ENCODE peak calls at places on chromosome X, in ten cellular contexts. One of them, this sample, is unnamed.
A peak's percentile ranks its signal among the peaks of the same experiment; 100 is the strongest.

GRCh38 chrX:72045552-72046277 is 86.0 kb downstream of the RTL5 start:
- DNase-seq in cardiac muscle cell: peak; percentile 85
- DNase-seq in AG09319: no peak
- DNase-seq in CD8-positive, alpha-beta memory T cell: no peak
- DNase-seq in fibroblast of mammary gland: no peak
- DNase-seq in T-helper 1 cell: no peak
- DNase-seq in HFF-Myc: no peak
- DNase-seq in iPS DF 19.7: peak; percentile 81
- DNase-seq in activated T-helper 1 cell treated with anti-CD3 and anti-CD28 coated beads, Interleukin-2, amount 50 U/mL, for 16 hours: no peak
- DNase-seq in progenitor cell of endocrine pancreas: no peak
- DNase-seq in this sample: no peak

GRCh38 chrX:16120431-16120830 is 2.9 kb upstream of the GRPR start:
- DNase-seq in cardiac muscle cell: no peak
- DNase-seq in AG09319: no peak
- DNase-seq in CD8-positive, alpha-beta memory T cell: no peak
- DNase-seq in fibroblast of mammary gland: no peak
- DNase-seq in T-helper 1 cell: no peak
- DNase-seq in HFF-Myc: no peak
- DNase-seq in iPS DF 19.7: no peak
- DNase-seq in activated T-helper 1 cell treated with anti-CD3 and anti-CD28 coated beads, Interleukin-2, amount 50 U/mL, for 16 hours: no peak
- DNase-seq in progenitor cell of endocrine pancreas: no peak
- DNase-seq in this sample: no peak

GRCh38 chrX:148540114-148540513 is 39.7 kb downstream of the AFF2 start:
- DNase-seq in cardiac muscle cell: no peak
- DNase-seq in AG09319: no peak
- DNase-seq in CD8-positive, alpha-beta memory T cell: no peak
- DNase-seq in fibroblast of mammary gland: no peak
- DNase-seq in T-helper 1 cell: no peak
- DNase-seq in HFF-Myc: no peak
- DNase-seq in iPS DF 19.7: no peak
- DNase-seq in activated T-helper 1 cell treated with anti-CD3 and anti-CD28 coated beads, Interleukin-2, amount 50 U/mL, for 16 hours: no peak
- DNase-seq in progenitor cell of endocrine pancreas: no peak
- DNase-seq in this sample: no peak

GRCh38 chrX:102711872-102712215 is 404 bp upstream of the GPRASP2 start:
- DNase-seq in cardiac muscle cell: peak; percentile 3
- DNase-seq in AG09319: no peak
- DNase-seq in CD8-positive, alpha-beta memory T cell: no peak
- DNase-seq in fibroblast of mammary gland: no peak
- DNase-seq in T-helper 1 cell: no peak
- DNase-seq in HFF-Myc: no peak
- DNase-seq in iPS DF 19.7: no peak
- DNase-seq in activated T-helper 1 cell treated with anti-CD3 and anti-CD28 coated beads, Interleukin-2, amount 50 U/mL, for 16 hours: no peak
- DNase-seq in progenitor cell of endocrine pancreas: no peak
- DNase-seq in this sample: no peak

GRCh38 chrX:20459410-20460350 is 193.0 kb upstream of the RPS6KA3 start:
- DNase-seq in cardiac muscle cell: no peak
- DNase-seq in AG09319: no peak
- DNase-seq in CD8-positive, alpha-beta memory T cell: no peak
- DNase-seq in fibroblast of mammary gland: no peak
- DNase-seq in T-helper 1 cell: no peak
- DNase-seq in HFF-Myc: no peak
- DNase-seq in iPS DF 19.7: no peak
- DNase-seq in activated T-helper 1 cell treated with anti-CD3 and anti-CD28 coated beads, Interleukin-2, amount 50 U/mL, for 16 hours: no peak
- DNase-seq in progenitor cell of endocrine pancreas: no peak
- DNase-seq in this sample: no peak

GRCh38 chrX:11770320-11770719 is 12.3 kb downstream of the MSL3 start:
- DNase-seq in cardiac muscle cell: peak; percentile 56
- DNase-seq in AG09319: no peak
- DNase-seq in CD8-positive, alpha-beta memory T cell: peak; percentile 63
- DNase-seq in fibroblast of mammary gland: peak; percentile 66
- DNase-seq in T-helper 1 cell: peak; percentile 29
- DNase-seq in HFF-Myc: no peak
- DNase-seq in iPS DF 19.7: no peak
- DNase-seq in activated T-helper 1 cell treated with anti-CD3 and anti-CD28 coated beads, Interleukin-2, amount 50 U/mL, for 16 hours: no peak
- DNase-seq in progenitor cell of endocrine pancreas: no peak
- DNase-seq in this sample: peak; percentile 53

GRCh38 chrX:121876316-121876715 is 828.9 kb downstream of the GLUD2 start:
- DNase-seq in cardiac muscle cell: no peak
- DNase-seq in AG09319: peak; percentile 10
- DNase-seq in CD8-positive, alpha-beta memory T cell: no peak
- DNase-seq in fibroblast of mammary gland: peak; percentile 69
- DNase-seq in T-helper 1 cell: no peak
- DNase-seq in HFF-Myc: peak; percentile 37
- DNase-seq in iPS DF 19.7: no peak
- DNase-seq in activated T-helper 1 cell treated with anti-CD3 and anti-CD28 coated beads, Interleukin-2, amount 50 U/mL, for 16 hours: no peak
- DNase-seq in progenitor cell of endocrine pancreas: no peak
- DNase-seq in this sample: no peak

GRCh38 chrX:71017396-71017939 is 50.7 kb downstream of the SNX12 start:
- DNase-seq in cardiac muscle cell: no peak
- DNase-seq in AG09319: no peak
- DNase-seq in CD8-positive, alpha-beta memory T cell: no peak
- DNase-seq in fibroblast of mammary gland: no peak
- DNase-seq in T-helper 1 cell: no peak
- DNase-seq in HFF-Myc: no peak
- DNase-seq in iPS DF 19.7: no peak
- DNase-seq in activated T-helper 1 cell treated with anti-CD3 and anti-CD28 coated beads, Interleukin-2, amount 50 U/mL, for 16 hours: no peak
- DNase-seq in progenitor cell of endocrine pancreas: no peak
- DNase-seq in this sample: no peak

GRCh38 chrX:110003167-110004156 is 548 bp downstream of the TMEM164 start:
- DNase-seq in cardiac muscle cell: no peak
- DNase-seq in AG09319: no peak
- DNase-seq in CD8-positive, alpha-beta memory T cell: peak; percentile 2
- DNase-seq in fibroblast of mammary gland: peak; percentile 24
- DNase-seq in T-helper 1 cell: no peak
- DNase-seq in HFF-Myc: no peak
- DNase-seq in iPS DF 19.7: no peak
- DNase-seq in activated T-helper 1 cell treated with anti-CD3 and anti-CD28 coated beads, Interleukin-2, amount 50 U/mL, for 16 hours: no peak
- DNase-seq in progenitor cell of endocrine pancreas: peak; percentile 8
- DNase-seq in this sample: peak; percentile 40

GRCh38 chrX:13658602-13659001 is 5.7 kb downstream of the TCEANC start:
- DNase-seq in cardiac muscle cell: peak; percentile 69
- DNase-seq in AG09319: peak; percentile 38
- DNase-seq in CD8-positive, alpha-beta memory T cell: peak; percentile 58
- DNase-seq in fibroblast of mammary gland: peak; percentile 73
- DNase-seq in T-helper 1 cell: no peak
- DNase-seq in HFF-Myc: no peak
- DNase-seq in iPS DF 19.7: no peak
- DNase-seq in activated T-helper 1 cell treated with anti-CD3 and anti-CD28 coated beads, Interleukin-2, amount 50 U/mL, for 16 hours: no peak
- DNase-seq in progenitor cell of endocrine pancreas: no peak
- DNase-seq in this sample: peak; percentile 68

GRCh38 chrX:137695405-137695804 is 129.5 kb downstream of the ZIC3 start:
- DNase-seq in cardiac muscle cell: no peak
- DNase-seq in AG09319: no peak
- DNase-seq in CD8-positive, alpha-beta memory T cell: no peak
- DNase-seq in fibroblast of mammary gland: no peak
- DNase-seq in T-helper 1 cell: no peak
- DNase-seq in HFF-Myc: no peak
- DNase-seq in iPS DF 19.7: no peak
- DNase-seq in activated T-helper 1 cell treated with anti-CD3 and anti-CD28 coated beads, Interleukin-2, amount 50 U/mL, for 16 hours: no peak
- DNase-seq in progenitor cell of endocrine pancreas: no peak
- DNase-seq in this sample: no peak

GRCh38 chrX:143429021-143429570 is 88.2 kb downstream of the SPANXN3 start:
- DNase-seq in cardiac muscle cell: no peak
- DNase-seq in AG09319: no peak
- DNase-seq in CD8-positive, alpha-beta memory T cell: no peak
- DNase-seq in fibroblast of mammary gland: peak; percentile 16
- DNase-seq in T-helper 1 cell: no peak
- DNase-seq in HFF-Myc: no peak
- DNase-seq in iPS DF 19.7: no peak
- DNase-seq in activated T-helper 1 cell treated with anti-CD3 and anti-CD28 coated beads, Interleukin-2, amount 50 U/mL, for 16 hours: no peak
- DNase-seq in progenitor cell of endocrine pancreas: no peak
- DNase-seq in this sample: no peak

GRCh38 chrX:94107981-94108380 is 434.0 kb downstream of the FAM133A start:
- DNase-seq in cardiac muscle cell: no peak
- DNase-seq in AG09319: no peak
- DNase-seq in CD8-positive, alpha-beta memory T cell: no peak
- DNase-seq in fibroblast of mammary gland: no peak
- DNase-seq in T-helper 1 cell: no peak
- DNase-seq in HFF-Myc: no peak
- DNase-seq in iPS DF 19.7: no peak
- DNase-seq in activated T-helper 1 cell treated with anti-CD3 and anti-CD28 coated beads, Interleukin-2, amount 50 U/mL, for 16 hours: no peak
- DNase-seq in progenitor cell of endocrine pancreas: no peak
- DNase-seq in this sample: no peak

GRCh38 chrX:107448625-107449468 is 605 bp upstream of the FRMPD3 start:
- DNase-seq in cardiac muscle cell: peak; percentile 64
- DNase-seq in AG09319: no peak
- DNase-seq in CD8-positive, alpha-beta memory T cell: peak; percentile 3
- DNase-seq in fibroblast of mammary gland: no peak
- DNase-seq in T-helper 1 cell: no peak
- DNase-seq in HFF-Myc: no peak
- DNase-seq in iPS DF 19.7: no peak
- DNase-seq in activated T-helper 1 cell treated with anti-CD3 and anti-CD28 coated beads, Interleukin-2, amount 50 U/mL, for 16 hours: no peak
- DNase-seq in progenitor cell of endocrine pancreas: no peak
- DNase-seq in this sample: peak; percentile 42

This sample was measured in B cell.